ENCODE peak calls at places on chromosomes 12 and 14, in seven cellular contexts. One of them, this sample, is unnamed.

GRCh38 chr14:62015945-62016344 is 253.7 kb downstream of the SNAPC1 start:
- DNase-seq in BE2C: no peak
- DNase-seq in GM13977: peak
- DNase-seq in lung: no peak
- DNase-seq in stimulated activated CD4-positive, alpha-beta T cell treated with anti-CD3 and anti-CD28 coated beads, TNF-alpha, amount 100 ng/mL, for 4 hours: no peak
- DNase-seq in COR-L47: no peak
- DNase-seq in stomach: no peak
- DNase-seq in this sample: peak

GRCh38 chr14:68770553-68771286 is 22.1 kb downstream of the ZFP36L1 start:
- DNase-seq in BE2C: no peak
- DNase-seq in GM13977: no peak
- DNase-seq in lung: no peak
- DNase-seq in stimulated activated CD4-positive, alpha-beta T cell treated with anti-CD3 and anti-CD28 coated beads, TNF-alpha, amount 100 ng/mL, for 4 hours: no peak
- DNase-seq in COR-L47: no peak
- DNase-seq in stomach: no peak
- DNase-seq in this sample: no peak

GRCh38 chr12:63918788-63919300 is 74.3 kb downstream of the SRGAP1 start:
- DNase-seq in BE2C: no peak
- DNase-seq in GM13977: no peak
- DNase-seq in lung: no peak
- DNase-seq in stimulated activated CD4-positive, alpha-beta T cell treated with anti-CD3 and anti-CD28 coated beads, TNF-alpha, amount 100 ng/mL, for 4 hours: no peak
- DNase-seq in COR-L47: no peak
- DNase-seq in stomach: no peak
- DNase-seq in this sample: no peak

GRCh38 chr12:110165540-110166159 is 41.5 kb downstream of the IFT81 start:
- DNase-seq in BE2C: no peak
- DNase-seq in GM13977: peak
- DNase-seq in lung: no peak
- DNase-seq in stimulated activated CD4-positive, alpha-beta T cell treated with anti-CD3 and anti-CD28 coated beads, TNF-alpha, amount 100 ng/mL, for 4 hours: no peak
- DNase-seq in COR-L47: no peak
- DNase-seq in stomach: no peak
- DNase-seq in this sample: no peak

GRCh38 chr12:76883826-76884225 is 5.0 kb upstream of the CSRP2 start:
- DNase-seq in BE2C: no peak
- DNase-seq in GM13977: no peak
- DNase-seq in lung: no peak
- DNase-seq in stimulated activated CD4-positive, alpha-beta T cell treated with anti-CD3 and anti-CD28 coated beads, TNF-alpha, amount 100 ng/mL, for 4 hours: no peak
- DNase-seq in COR-L47: no peak
- DNase-seq in stomach: no peak
- DNase-seq in this sample: no peak

GRCh38 chr12:31257784-31258183 is 68.2 kb downstream of the SINHCAF start:
- DNase-seq in BE2C: no peak
- DNase-seq in GM13977: no peak
- DNase-seq in lung: no peak
- DNase-seq in stimulated activated CD4-positive, alpha-beta T cell treated with anti-CD3 and anti-CD28 coated beads, TNF-alpha, amount 100 ng/mL, for 4 hours: no peak
- DNase-seq in COR-L47: no peak
- DNase-seq in stomach: no peak
- DNase-seq in this sample: no peak

GRCh38 chr14:25411933-25412757 is 362.2 kb upstream of the STXBP6 start:
- DNase-seq in BE2C: no peak
- DNase-seq in GM13977: no peak
- DNase-seq in lung: no peak
- DNase-seq in stimulated activated CD4-positive, alpha-beta T cell treated with anti-CD3 and anti-CD28 coated beads, TNF-alpha, amount 100 ng/mL, for 4 hours: no peak
- DNase-seq in COR-L47: peak
- DNase-seq in stomach: no peak
- DNase-seq in this sample: no peak

GRCh38 chr12:51869490-51869865 is 18.4 kb upstream of the ANKRD33 start:
- DNase-seq in BE2C: no peak
- DNase-seq in GM13977: peak
- DNase-seq in lung: no peak
- DNase-seq in stimulated activated CD4-positive, alpha-beta T cell treated with anti-CD3 and anti-CD28 coated beads, TNF-alpha, amount 100 ng/mL, for 4 hours: no peak
- DNase-seq in COR-L47: no peak
- DNase-seq in stomach: no peak
- DNase-seq in this sample: no peak

GRCh38 chr14:92794547-92794941 is 439 bp downstream of the GOLGA5 start:
- DNase-seq in BE2C: peak
- DNase-seq in GM13977: no peak
- DNase-seq in lung: peak
- DNase-seq in stimulated activated CD4-positive, alpha-beta T cell treated with anti-CD3 and anti-CD28 coated beads, TNF-alpha, amount 100 ng/mL, for 4 hours: no peak
- DNase-seq in COR-L47: no peak
- DNase-seq in stomach: no peak
- DNase-seq in this sample: no peak

GRCh38 chr12:95100264-95101190 is 27.1 kb upstream of the NR2C1 start:
- DNase-seq in BE2C: peak
- DNase-seq in GM13977: no peak
- DNase-seq in lung: no peak
- DNase-seq in stimulated activated CD4-positive, alpha-beta T cell treated with anti-CD3 and anti-CD28 coated beads, TNF-alpha, amount 100 ng/mL, for 4 hours: no peak
- DNase-seq in COR-L47: no peak
- DNase-seq in stomach: no peak
- DNase-seq in this sample: no peak

GRCh38 chr14:104600141-104600643 is 4.4 kb downstream of the TMEM179 start:
- DNase-seq in BE2C: peak
- DNase-seq in GM13977: peak
- DNase-seq in lung: no peak
- DNase-seq in stimulated activated CD4-positive, alpha-beta T cell treated with anti-CD3 and anti-CD28 coated beads, TNF-alpha, amount 100 ng/mL, for 4 hours: no peak
- DNase-seq in COR-L47: peak
- DNase-seq in stomach: no peak
- DNase-seq in this sample: no peak

GRCh38 chr12:122852336-122853275 is 17.3 kb downstream of the HIP1R start:
- DNase-seq in BE2C: peak
- DNase-seq in GM13977: no peak
- DNase-seq in lung: no peak
- DNase-seq in stimulated activated CD4-positive, alpha-beta T cell treated with anti-CD3 and anti-CD28 coated beads, TNF-alpha, amount 100 ng/mL, for 4 hours: no peak
- DNase-seq in COR-L47: no peak
- DNase-seq in stomach: no peak
- DNase-seq in this sample: no peak

GRCh38 chr12:87661770-87662402 is 367.3 kb downstream of the C12orf50 start:
- DNase-seq in BE2C: no peak
- DNase-seq in GM13977: no peak
- DNase-seq in lung: no peak
- DNase-seq in stimulated activated CD4-positive, alpha-beta T cell treated with anti-CD3 and anti-CD28 coated beads, TNF-alpha, amount 100 ng/mL, for 4 hours: no peak
- DNase-seq in COR-L47: peak
- DNase-seq in stomach: no peak
- DNase-seq in this sample: no peak

GRCh38 chr14:105912641-105913180 is 386.3 kb downstream of the TMEM121 start:
- DNase-seq in BE2C: no peak
- DNase-seq in GM13977: no peak
- DNase-seq in lung: no peak
- DNase-seq in stimulated activated CD4-positive, alpha-beta T cell treated with anti-CD3 and anti-CD28 coated beads, TNF-alpha, amount 100 ng/mL, for 4 hours: no peak
- DNase-seq in COR-L47: no peak
- DNase-seq in stomach: no peak
- DNase-seq in this sample: no peak

GRCh38 chr12:29044799-29045198 is 104.3 kb upstream of the FAR2 start:
- DNase-seq in BE2C: no peak
- DNase-seq in GM13977: no peak
- DNase-seq in lung: no peak
- DNase-seq in stimulated activated CD4-positive, alpha-beta T cell treated with anti-CD3 and anti-CD28 coated beads, TNF-alpha, amount 100 ng/mL, for 4 hours: no peak
- DNase-seq in COR-L47: no peak
- DNase-seq in stomach: no peak
- DNase-seq in this sample: no peak

GRCh38 chr12:53719649-53720048 is 7.6 kb downstream of the CALCOCO1 start:
- DNase-seq in BE2C: no peak
- DNase-seq in GM13977: no peak
- DNase-seq in lung: no peak
- DNase-seq in stimulated activated CD4-positive, alpha-beta T cell treated with anti-CD3 and anti-CD28 coated beads, TNF-alpha, amount 100 ng/mL, for 4 hours: no peak
- DNase-seq in COR-L47: no peak
- DNase-seq in stomach: no peak
- DNase-seq in this sample: no peak

GRCh38 chr12:12281134-12281533 is 14.3 kb upstream of the LRP6 start:
- DNase-seq in BE2C: no peak
- DNase-seq in GM13977: no peak
- DNase-seq in lung: no peak
- DNase-seq in stimulated activated CD4-positive, alpha-beta T cell treated with anti-CD3 and anti-CD28 coated beads, TNF-alpha, amount 100 ng/mL, for 4 hours: no peak
- DNase-seq in COR-L47: no peak
- DNase-seq in stomach: no peak
- DNase-seq in this sample: no peak

GRCh38 chr12:78431931-78432330 is 432.6 kb upstream of the SYT1 start:
- DNase-seq in BE2C: no peak
- DNase-seq in GM13977: no peak
- DNase-seq in lung: no peak
- DNase-seq in stimulated activated CD4-positive, alpha-beta T cell treated with anti-CD3 and anti-CD28 coated beads, TNF-alpha, amount 100 ng/mL, for 4 hours: no peak
- DNase-seq in COR-L47: no peak
- DNase-seq in stomach: no peak
- DNase-seq in this sample: no peak

GRCh38 chr14:99133563-99134332 is 138.2 kb downstream of the BCL11B start:
- DNase-seq in BE2C: no peak
- DNase-seq in GM13977: no peak
- DNase-seq in lung: peak
- DNase-seq in stimulated activated CD4-positive, alpha-beta T cell treated with anti-CD3 and anti-CD28 coated beads, TNF-alpha, amount 100 ng/mL, for 4 hours: no peak
- DNase-seq in COR-L47: no peak
- DNase-seq in stomach: peak
- DNase-seq in this sample: no peak

GRCh38 chr14:103232338-103232808 is 101.7 kb upstream of the EIF5 start:
- DNase-seq in BE2C: no peak
- DNase-seq in GM13977: peak
- DNase-seq in lung: no peak
- DNase-seq in stimulated activated CD4-positive, alpha-beta T cell treated with anti-CD3 and anti-CD28 coated beads, TNF-alpha, amount 100 ng/mL, for 4 hours: no peak
- DNase-seq in COR-L47: peak
- DNase-seq in stomach: no peak
- DNase-seq in this sample: peak

This sample was measured in NCI-H2107.